ENCODE peak calls at places on chromosomes 2 and 18, in five cellular contexts. T is heart right ventricle, E is A549, G is brain microvascular endothelial cell, X is cardiac fibroblast. O is an unnamed sample.

GRCh38 chr2:68320118-68320641 is 431 bp upstream of the CNRIP1 start:
- DNase-seq in T (no peak), E (no peak), G (no peak), X (no peak), O (no peak)

GRCh38 chr2:147689510-147689909 is 155.3 kb upstream of the ACVR2A start:
- DNase-seq in T (no peak), E (no peak), G (no peak), X (no peak), O (no peak)

GRCh38 chr18:77203071-77203470 is 46.6 kb upstream of the GALR1 start:
- DNase-seq in T (no peak), E (no peak), G (no peak), X (no peak), O (peak)

GRCh38 chr2:69667805-69668382 is 24.4 kb upstream of the AAK1 start:
- DNase-seq in T (no peak), E (no peak), G (no peak), X (peak), O (peak)

GRCh38 chr2:166170356-166170755 is 42.5 kb upstream of the SCN1A start:
- DNase-seq in T (no peak), E (no peak), G (peak), X (peak), O (peak)

GRCh38 chr18:63664571-63664970 is 2.9 kb upstream of the SERPINB3 start:
- DNase-seq in T (no peak), E (no peak), G (no peak), X (no peak), O (no peak)

GRCh38 chr2:240996161-240996833 is 2.1 kb upstream of the SNED1 start:
- DNase-seq in T (no peak), E (no peak), G (no peak), X (no peak), O (no peak)

GRCh38 chr2:16226942-16227664 is 286.8 kb downstream of the MYCN start:
- DNase-seq in T (peak), E (no peak), G (no peak), X (no peak), O (no peak)

GRCh38 chr18:48950536-48951447 is at the start of gene SMAD7:
- DNase-seq in T (peak), E (no peak), G (no peak), X (peak), O (peak)

GRCh38 chr18:79518028-79518682 is 122.4 kb downstream of the NFATC1 start:
- DNase-seq in T (no peak), E (no peak), G (no peak), X (no peak), O (no peak)

GRCh38 chr2:150548527-150548926 is 61.1 kb upstream of the RND3 start:
- DNase-seq in T (no peak), E (peak), G (no peak), X (peak), O (peak)

GRCh38 chr18:36153771-36154170 is 24.1 kb downstream of the ELP2 start:
- DNase-seq in T (no peak), E (no peak), G (no peak), X (no peak), O (no peak)

GRCh38 chr18:79983793-79984192 is 4.6 kb downstream of the TXNL4A start:
- DNase-seq in T (no peak), E (no peak), G (no peak), X (no peak), O (no peak)

GRCh38 chr18:58403799-58404455 is 225.0 kb downstream of the ALPK2 start:
- DNase-seq in T (no peak), E (no peak), G (no peak), X (no peak), O (no peak)

GRCh38 chr18:64082513-64082912 is 66.4 kb downstream of the LINC00305 start:
- DNase-seq in T (no peak), E (no peak), G (no peak), X (no peak), O (no peak)

GRCh38 chr2:29806461-29806860 is 114.9 kb downstream of the ALK start:
- DNase-seq in T (no peak), E (no peak), G (no peak), X (no peak), O (no peak)

GRCh38 chr2:142874293-142874814 is 3.1 kb upstream of the KYNU start:
- DNase-seq in T (no peak), E (peak), G (peak), X (peak), O (peak)

GRCh38 chr2:191144217-191144616 is 6.6 kb downstream of the STAT4 start:
- DNase-seq in T (no peak), E (no peak), G (no peak), X (no peak), O (no peak)

GRCh38 chr2:44553456-44553855 is 191.7 kb downstream of the CAMKMT start:
- DNase-seq in T (no peak), E (no peak), G (peak), X (peak), O (peak)

GRCh38 chr2:204477358-204477950 is 67.8 kb upstream of the PARD3B start:
- DNase-seq in T (no peak), E (no peak), G (peak), X (peak), O (no peak)

GRCh38 chr2:236783417-236784020 is 213.9 kb downstream of the ACKR3 start:
- DNase-seq in T (no peak), E (no peak), G (no peak), X (no peak), O (no peak)

GRCh38 chr2:150491430-150491829 is 4.0 kb upstream of the RND3 start:
- DNase-seq in T (no peak), E (no peak), G (no peak), X (peak), O (no peak)

GRCh38 chr2:142937347-142937746 is 59.9 kb downstream of the KYNU start:
- DNase-seq in T (no peak), E (no peak), G (no peak), X (no peak), O (peak)

GRCh38 chr18:62152844-62153243 is 34.0 kb downstream of the PIGN start:
- DNase-seq in T (no peak), E (no peak), G (no peak), X (no peak), O (no peak)

GRCh38 chr2:96869281-96869823 is 528 bp downstream of the SEMA4C start:
- DNase-seq in T (peak), E (peak), G (peak), X (peak), O (peak)

GRCh38 chr2:96869824-96870630 is at the start of gene SEMA4C:
- DNase-seq in T (peak), E (peak), G (no peak), X (peak), O (peak)

GRCh38 chr2:96866986-96867755 is 2.7 kb downstream of the SEMA4C start:
- DNase-seq in T (no peak), E (no peak), G (no peak), X (no peak), O (no peak)

GRCh38 chr2:96867756-96868554 is 1.9 kb downstream of the SEMA4C start:
- DNase-seq in T (no peak), E (no peak), G (no peak), X (peak), O (peak)

GRCh38 chr2:96868555-96869280 is 1.2 kb downstream of the SEMA4C start:
- DNase-seq in T (peak), E (peak), G (peak), X (peak), O (peak)
- TF ChIP-seq CTCF in T (peak), E (peak), G (peak), X (peak), O (peak)

GRCh38 chr2:39736593-39736992 is 42.5 kb downstream of the THUMPD2 start:
- DNase-seq in T (no peak), E (no peak), G (peak), X (peak), O (peak)

GRCh38 chr2:39739386-39739785 is 39.7 kb downstream of the THUMPD2 start:
- DNase-seq in T (no peak), E (no peak), G (no peak), X (no peak), O (no peak)

GRCh38 chr2:39735648-39736047 is 43.4 kb downstream of the THUMPD2 start:
- DNase-seq in T (no peak), E (no peak), G (no peak), X (peak), O (peak)

GRCh38 chr2:39738941-39739340 is 40.1 kb downstream of the THUMPD2 start:
- DNase-seq in T (no peak), E (no peak), G (no peak), X (no peak), O (peak)

GRCh38 chr2:39737661-39738060 is 41.4 kb downstream of the THUMPD2 start:
- DNase-seq in T (no peak), E (no peak), G (peak), X (peak), O (peak)
- TF ChIP-seq CTCF in T (no peak), E (no peak), G (no peak), X (no peak), O (no peak)

DNA sequence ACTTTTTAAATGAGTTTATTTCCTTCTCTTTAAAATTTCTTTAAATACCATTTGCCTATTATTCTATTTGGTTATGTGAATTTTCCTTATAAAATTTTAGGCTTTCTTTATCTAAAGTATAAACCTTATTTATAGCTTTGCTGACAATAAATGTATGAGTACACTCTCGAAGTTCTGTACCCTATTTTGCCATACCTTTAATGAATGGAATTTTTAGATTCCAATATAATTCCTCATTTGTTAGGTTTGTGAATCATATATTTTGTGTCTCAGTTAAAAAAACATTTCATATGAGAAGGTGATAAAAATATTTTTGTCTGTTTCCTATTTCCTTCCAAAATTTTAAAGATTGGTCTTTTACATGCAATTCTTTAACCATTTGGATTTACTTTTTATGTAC is 427.4 kb upstream of the SLC8A1 start:
- DNase-seq in T (no peak), E (no peak), G (no peak), X (peak), O (no peak)
- TF ChIP-seq CTCF in T (no peak), E (no peak), G (no peak), X (no peak), O (no peak)

GRCh38 chr2:109060496-109060895 is 68.5 kb upstream of the SH3RF3 start:
- DNase-seq in T (no peak), E (no peak), G (no peak), X (no peak), O (no peak)

GRCh38 chr2:109063326-109063670 is 65.7 kb upstream of the SH3RF3 start:
- DNase-seq in T (no peak), E (no peak), G (no peak), X (no peak), O (no peak)

GRCh38 chr2:109064660-109065306 is 64.2 kb upstream of the SH3RF3 start:
- DNase-seq in T (no peak), E (no peak), G (no peak), X (no peak), O (no peak)

GRCh38 chr2:109061736-109062557 is 67.1 kb upstream of the SH3RF3 start:
- DNase-seq in T (no peak), E (no peak), G (no peak), X (no peak), O (no peak)

DNA sequence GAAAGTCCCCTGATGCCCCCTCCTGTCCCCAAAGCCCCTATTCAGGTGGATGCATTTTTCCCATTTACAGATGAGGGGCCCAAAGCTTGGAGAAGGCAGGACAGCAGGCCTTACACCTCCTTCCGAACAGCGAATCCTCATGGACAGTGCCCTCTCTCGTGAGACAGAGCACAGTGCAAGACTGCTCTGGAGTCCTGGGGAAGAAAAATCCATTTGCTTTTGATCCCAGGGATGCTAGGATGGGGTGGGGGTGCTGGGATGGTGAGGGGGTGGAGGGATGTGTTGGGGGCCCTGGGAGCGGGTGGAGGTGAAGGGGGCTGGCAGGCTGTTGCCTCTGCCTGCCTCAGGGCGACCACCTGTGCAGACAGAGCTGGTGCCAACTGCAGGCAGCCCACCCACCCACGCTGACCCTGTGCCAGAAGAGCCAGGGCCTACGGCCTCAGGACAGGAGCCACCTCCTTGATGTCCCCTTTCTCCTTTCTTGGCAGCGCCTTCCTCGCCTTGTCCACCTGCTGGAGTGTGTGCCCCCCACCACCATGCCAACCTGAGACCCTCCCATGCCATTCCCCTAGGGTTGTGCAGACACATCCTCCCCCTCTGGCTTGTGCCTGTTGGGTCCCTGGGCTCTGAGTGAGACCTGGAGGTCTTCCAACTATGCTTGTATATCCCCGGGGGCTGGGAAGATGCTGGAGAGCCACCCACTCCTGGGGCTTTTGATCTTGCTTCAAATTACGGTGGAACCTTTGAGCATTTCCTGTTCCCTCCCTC is 66.3 kb upstream of the SH3RF3 start:
- DNase-seq in T (no peak), E (no peak), G (no peak), X (no peak), O (no peak)
- TF ChIP-seq CTCF in T (no peak), E (no peak), G (no peak), X (no peak), O (no peak)